ENCODE peak calls at places on chromosome 9, in five cellular contexts. V, O, M, Y and J are unnamed samples.

GRCh38 chr9:1791191-1791590 is 224.0 kb upstream of the SMARCA2 start:
- DNase-seq in V (no peak), O (no peak), M (no peak), Y (no peak), J (no peak)

GRCh38 chr9:92385001-92385400 is 19.4 kb downstream of the OGN start:
- DNase-seq in V (no peak), O (no peak), M (no peak), Y (no peak), J (no peak)

GRCh38 chr9:33467526-33467925 is 6.2 kb downstream of the NOL6 start:
- DNase-seq in V (no peak), O (no peak), M (no peak), Y (no peak), J (no peak)

GRCh38 chr9:115415450-115415849 is 297.5 kb upstream of the TNC start:
- DNase-seq in V (no peak), O (no peak), M (no peak), Y (no peak), J (no peak)

GRCh38 chr9:86406366-86406765 is 52.2 kb upstream of the TUT7 start:
- DNase-seq in V (peak; percentile 59), O (no peak), M (no peak), Y (no peak), J (no peak)

GRCh38 chr9:122122903-122123632 is 30.0 kb upstream of the TTLL11 start:
- DNase-seq in V (peak; percentile 41), O (peak; percentile 84), M (peak; percentile 59), Y (peak; percentile 97), J (peak; percentile 85)

GRCh38 chr9:97518909-97519307 is 17.4 kb downstream of the TMOD1 start:
- DNase-seq in V (no peak), O (peak; percentile 61), M (no peak), Y (no peak), J (peak; percentile 27)

GRCh38 chr9:81150016-81150625 is 539.2 kb downstream of the TLE1 start:
- DNase-seq in V (no peak), O (no peak), M (no peak), Y (no peak), J (no peak)

GRCh38 chr9:106960238-106960637 is 97.3 kb downstream of the ZNF462 start:
- DNase-seq in V (no peak), O (no peak), M (no peak), Y (no peak), J (no peak)

GRCh38 chr9:8660383-8660782 is 860.8 kb upstream of the DMAC1 start:
- DNase-seq in V (no peak), O (no peak), M (no peak), Y (no peak), J (no peak)

GRCh38 chr9:87206064-87206661 is 258.9 kb upstream of the GAS1 start:
- DNase-seq in V (no peak), O (no peak), M (no peak), Y (no peak), J (no peak)

GRCh38 chr9:100277166-100277979 is 75.4 kb downstream of the TEX10 start:
- DNase-seq in V (no peak), O (peak; percentile 13), M (no peak), Y (no peak), J (no peak)

GRCh38 chr9:34428325-34428958 is 29.9 kb downstream of the FAM219A start:
- DNase-seq in V (peak; percentile 39), O (no peak), M (no peak), Y (no peak), J (no peak)

GRCh38 chr9:87322840-87323635 is 174.6 kb upstream of the DAPK1 start:
- DNase-seq in V (no peak), O (no peak), M (no peak), Y (no peak), J (no peak)

GRCh38 chr9:74570879-74571512 is 73.9 kb downstream of the RORB start:
- DNase-seq in V (peak; percentile 15), O (peak; percentile 21), M (peak; percentile 16), Y (no peak), J (peak; percentile 69)

GRCh38 chr9:31166516-31166915 is 1217.9 kb upstream of the ACO1 start:
- DNase-seq in V (no peak), O (no peak), M (no peak), Y (no peak), J (no peak)

GRCh38 chr9:109440797-109441287 is 57.3 kb downstream of the PTPN3 start:
- DNase-seq in V (peak; percentile 82), O (peak; percentile 67), M (peak; percentile 67), Y (peak; percentile 63), J (peak; percentile 81)

GRCh38 chr9:1173986-1174385 is 123.8 kb downstream of the DMRT2 start:
- DNase-seq in V (no peak), O (no peak), M (no peak), Y (no peak), J (no peak)

GRCh38 chr9:2424564-2425153 is 196.9 kb upstream of the VLDLR start:
- DNase-seq in V (no peak), O (no peak), M (no peak), Y (no peak), J (no peak)

GRCh38 chr9:32603914-32604852 is 31.2 kb upstream of the NDUFB6 start:
- DNase-seq in V (peak; percentile 12), O (peak; percentile 15), M (peak; percentile 81), Y (no peak), J (no peak)

GRCh38 chr9:101991926-101992325 is 253.5 kb upstream of the GRIN3A start:
- DNase-seq in V (no peak), O (no peak), M (no peak), Y (no peak), J (no peak)

GRCh38 chr9:138022121-138022741 is 144.6 kb downstream of the CACNA1B start:
- DNase-seq in V (no peak), O (peak; percentile 28), M (peak; percentile 40), Y (peak; percentile 82), J (no peak)

GRCh38 chr9:112556497-112557085 is 70.0 kb downstream of the KIAA1958 start:
- DNase-seq in V (no peak), O (no peak), M (no peak), Y (no peak), J (no peak)

GRCh38 chr9:19946446-19947109 is 157.7 kb upstream of the SLC24A2 start:
- DNase-seq in V (no peak), O (no peak), M (no peak), Y (no peak), J (peak; percentile 18)

GRCh38 chr9:114408646-114409045 is 20.9 kb upstream of the AKNA start:
- DNase-seq in V (no peak), O (no peak), M (no peak), Y (no peak), J (no peak)

GRCh38 chr9:75626860-75627259 is 263.6 kb upstream of the PCSK5 start:
- DNase-seq in V (no peak), O (no peak), M (no peak), Y (no peak), J (no peak)

GRCh38 chr9:133666845-133667244 is 30.7 kb downstream of the DBH start:
- DNase-seq in V (no peak), O (no peak), M (no peak), Y (no peak), J (no peak)

GRCh38 chr9:131590449-131590848 is 45.1 kb downstream of the PRRT1B start:
- DNase-seq in V (no peak), O (no peak), M (no peak), Y (no peak), J (no peak)

GRCh38 chr9:113593682-113594281 is 130.3 kb downstream of the RGS3 start:
- DNase-seq in V (peak; percentile 85), O (peak; percentile 66), M (peak; percentile 49), Y (peak; percentile 86), J (no peak)

GRCh38 chr9:14433841-14434511 is 120.0 kb upstream of the NFIB start:
- DNase-seq in V (peak; percentile 20), O (peak; percentile 48), M (peak; percentile 56), Y (no peak), J (peak; percentile 71)

GRCh38 chr9:137298401-137298982 is 3.6 kb downstream of the NRARP start:
- DNase-seq in V (no peak), O (no peak), M (no peak), Y (peak; percentile 71), J (no peak)

GRCh38 chr9:34577635-34578240 is 11.8 kb downstream of the CNTFR start:
- DNase-seq in V (no peak), O (no peak), M (no peak), Y (no peak), J (no peak)

GRCh38 chr9:111943200-111943599 is 46.6 kb downstream of the UGCG start:
- DNase-seq in V (no peak), O (no peak), M (no peak), Y (no peak), J (no peak)

GRCh38 chr9:91282292-91282691 is 79.4 kb downstream of the AUH start:
- DNase-seq in V (peak; percentile 3), O (no peak), M (no peak), Y (no peak), J (no peak)

GRCh38 chr9:83456226-83456625 is 82.0 kb downstream of the FRMD3 start:
- DNase-seq in V (no peak), O (no peak), M (no peak), Y (no peak), J (no peak)

GRCh38 chr9:83451308-83451707 is 86.9 kb downstream of the FRMD3 start:
- DNase-seq in V (no peak), O (no peak), M (no peak), Y (no peak), J (peak; percentile 13)

GRCh38 chr9:83459830-83460229 is 78.4 kb downstream of the FRMD3 start:
- DNase-seq in V (no peak), O (no peak), M (no peak), Y (no peak), J (no peak)

GRCh38 chr9:83458530-83458929 is 79.7 kb downstream of the FRMD3 start:
- DNase-seq in V (no peak), O (no peak), M (no peak), Y (no peak), J (no peak)

GRCh38 chr9:83457005-83457404 is 81.2 kb downstream of the FRMD3 start:
- DNase-seq in V (no peak), O (no peak), M (no peak), Y (no peak), J (no peak)
- TF ChIP-seq JUND in V (no peak), O (no peak), M (no peak), Y (no peak), J (no peak)

GRCh38 chr9:68574150-68574549 is 33.5 kb upstream of the TMEM252 start:
- DNase-seq in V (no peak), O (no peak), M (no peak), Y (no peak), J (no peak)

GRCh38 chr9:68575821-68576220 is 35.1 kb upstream of the TMEM252 start:
- DNase-seq in V (no peak), O (no peak), M (no peak), Y (no peak), J (no peak)

GRCh38 chr9:68577778-68578591 is 37.3 kb upstream of the TMEM252 start:
- DNase-seq in V (no peak), O (no peak), M (no peak), Y (no peak), J (no peak)
- TF ChIP-seq JUND in V (no peak), O (no peak), M (no peak), Y (no peak), J (no peak)

GRCh38 chr9:119357697-119358096 is 11.5 kb downstream of the BRINP1 start:
- DNase-seq in V (no peak), O (no peak), M (no peak), Y (no peak), J (no peak)

GRCh38 chr9:119365291-119366027 is 3.8 kb downstream of the BRINP1 start:
- DNase-seq in V (peak; percentile 6), O (peak; percentile 14), M (no peak), Y (peak; percentile 79), J (peak; percentile 66)

GRCh38 chr9:119360237-119360636 is 9.0 kb downstream of the BRINP1 start:
- DNase-seq in V (no peak), O (no peak), M (no peak), Y (no peak), J (no peak)
- TF ChIP-seq JUND in V (no peak), O (no peak), M (no peak), Y (no peak), J (no peak)

GRCh38 chr9:77005216-77005615 is 14.2 kb upstream of the FOXB2 start:
- DNase-seq in V (no peak), O (no peak), M (no peak), Y (peak; percentile 17), J (no peak)
- TF ChIP-seq JUND in V (no peak), O (no peak), M (no peak), Y (no peak), J (no peak)